ENCODE peak calls at places on chromosomes 16 and 17, in seven cellular contexts. C is esophagus muscularis mucosa, D is spleen, Z is stomach, S is upper lobe of left lung, U is prostate gland, K is suprapubic skin. B is an unnamed sample. For H3K9me3, the result is how much of the 10 kb centered on the place peaks cover.

GRCh38 chr16:84396537-84397008 is 28.2 kb downstream of the ATP2C2 start:
- DNase-seq in C (no peak), S (peak), K (no peak), D (no peak), Z (no peak), U (peak), B (no peak)

GRCh38 chr17:58233547-58233946 is 4.8 kb upstream of the LPO start:
- DNase-seq in D (no peak), Z (no peak), C (no peak), U (no peak), S (no peak), K (no peak), B (no peak)

GRCh38 chr17:2083613-2084128 is 28.8 kb downstream of the HIC1 start:
- DNase-seq in S (peak), D (no peak), Z (no peak), C (no peak), U (no peak), K (no peak), B (no peak)

GRCh38 chr16:70437582-70438324 is 1.1 kb downstream of the ST3GAL2 start:
- DNase-seq in C (no peak), D (no peak), U (no peak), K (no peak), Z (no peak), S (no peak), B (no peak)

GRCh38 chr16:81558444-81559175 is 114.0 kb downstream of the CMIP start:
- DNase-seq in S (peak), Z (peak), U (peak), K (no peak), D (no peak), C (no peak), B (no peak)

GRCh38 chr16:85562102-85562786 is 50.9 kb upstream of the GSE1 start:
- DNase-seq in S (no peak), C (no peak), K (no peak), Z (no peak), U (no peak), D (no peak), B (no peak)

GRCh38 chr16:81873843-81874752 is 95.0 kb downstream of the PLCG2 start:
- DNase-seq in U (peak), K (no peak), D (peak), Z (peak), S (peak), C (no peak), B (no peak)

GRCh38 chr16:57795431-57795878 is 6.8 kb downstream of the KIFC3 start:
- DNase-seq in Z (peak), C (no peak), K (no peak), D (no peak), U (peak), S (peak), B (no peak)

GRCh38 chr16:27028713-27029112 is 38.0 kb upstream of the C16orf82 start:
- DNase-seq in C (no peak), D (no peak), K (peak), S (no peak), Z (no peak), U (no peak), B (peak)

DNA sequence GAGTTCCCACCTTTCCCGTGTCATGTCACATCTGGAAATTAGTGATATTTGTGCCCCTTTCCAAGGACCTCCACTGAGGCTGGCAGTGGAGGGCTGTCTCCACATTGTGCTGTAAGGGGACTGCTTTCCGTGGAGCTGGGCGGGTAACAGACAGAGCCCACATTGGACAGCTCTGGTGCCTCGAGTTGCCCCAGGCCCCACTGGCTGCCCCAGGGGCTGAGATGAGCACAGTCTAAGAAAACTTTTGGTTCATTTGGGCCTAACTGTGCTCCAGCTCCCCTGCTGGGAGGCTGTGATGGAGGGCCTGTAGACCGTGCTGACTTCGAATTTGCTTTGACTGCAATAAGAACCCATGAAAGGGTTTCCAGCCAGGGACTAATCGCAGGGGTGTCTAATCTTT is 38.0 kb downstream of the ARSG start:
- DNase-seq in Z (no peak), U (no peak), D (no peak), S (no peak), K (no peak), C (no peak), B (no peak)
- H3K9me3 ChIP-seq in Z (under half), U (under half), D (under half), S (under half), K (under half), C (under half), B (under half)

GRCh38 chr17:32006957-32007462 is at the start of gene LRRC37B:
- DNase-seq in D (peak), C (peak), S (peak), Z (peak), U (peak), K (peak), B (no peak)
- TF ChIP-seq POLR2AphosphoS5 in D (peak), C (peak), S (peak), Z (peak), U (peak), K (no peak), B (peak)

DNA sequence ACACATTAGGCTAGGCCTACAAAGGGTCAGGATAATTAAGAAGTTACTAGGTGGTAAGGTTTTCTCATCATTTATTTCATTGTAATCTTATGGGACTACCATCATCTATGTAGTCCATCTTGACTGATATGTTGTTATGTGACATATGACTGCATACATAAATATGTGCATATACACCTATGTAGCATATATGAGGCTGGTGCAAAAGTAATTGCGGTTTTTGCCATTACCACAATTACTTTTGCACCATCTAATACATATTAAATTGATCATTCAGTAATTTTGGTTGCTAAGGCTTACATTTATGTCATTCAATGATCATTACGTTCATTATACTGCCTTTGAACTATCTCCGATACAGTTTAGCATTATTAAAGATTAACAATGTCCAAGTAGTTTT is 167.8 kb upstream of the AXIN2 start:
- DNase-seq in S (no peak), K (no peak), D (no peak), C (no peak), U (no peak), Z (no peak), B (no peak)
- H3K9me3 ChIP-seq in S (under half), K (under half), D (under half), C (under half), U (under half), Z (under half), B (under half)

GRCh38 chr17:17876959-17877547 is 40.3 kb upstream of the SREBF1 start:
- DNase-seq in U (peak), C (no peak), Z (peak), S (peak), D (no peak), K (no peak), B (no peak)

GRCh38 chr17:17880577-17881196 is 43.9 kb upstream of the SREBF1 start:
- DNase-seq in S (no peak), Z (no peak), C (no peak), U (no peak), K (no peak), D (no peak), B (no peak)

GRCh38 chr17:17874478-17874877 is 37.7 kb upstream of the SREBF1 start:
- DNase-seq in K (no peak), S (no peak), Z (no peak), U (no peak), C (no peak), D (no peak), B (no peak)

GRCh38 chr17:17873450-17873991 is 36.7 kb upstream of the SREBF1 start:
- DNase-seq in S (no peak), D (no peak), C (no peak), K (no peak), U (no peak), Z (no peak), B (no peak)

GRCh38 chr17:17877548-17878358 is 41.0 kb upstream of the SREBF1 start:
- DNase-seq in Z (peak), C (no peak), D (peak), K (no peak), S (peak), U (peak), B (no peak)
- TF ChIP-seq POLR2AphosphoS5 in Z (peak), C (peak), D (peak), K (no peak), S (peak), U (peak), B (peak)